ENCODE peak calls at places on chromosomes 13 and 19, in nine cellular contexts. One of them, this sample, is unnamed.

GRCh38 chr13:23558675-23559536 is 11.3 kb upstream of the TNFRSF19 start:
- DNase-seq in CD8-positive, alpha-beta T cell: no peak
- DNase-seq in astrocyte of the spinal cord: peak
- DNase-seq in NB4: peak
- DNase-seq in Peyer's patch: no peak
- DNase-seq in foreskin fibroblast: peak
- DNase-seq in cardiac muscle cell: peak
- DNase-seq in choroid plexus epithelial cell: peak
- DNase-seq in PC-9: peak
- DNase-seq in this sample: no peak

GRCh38 chr19:39470724-39471339 is 9.8 kb upstream of the TIMM50 start:
- DNase-seq in CD8-positive, alpha-beta T cell: no peak
- DNase-seq in astrocyte of the spinal cord: no peak
- DNase-seq in NB4: no peak
- DNase-seq in Peyer's patch: no peak
- DNase-seq in foreskin fibroblast: peak
- DNase-seq in cardiac muscle cell: no peak
- DNase-seq in choroid plexus epithelial cell: no peak
- DNase-seq in PC-9: no peak
- DNase-seq in this sample: no peak

GRCh38 chr13:72126424-72126823 is 259.4 kb upstream of the DACH1 start:
- DNase-seq in CD8-positive, alpha-beta T cell: no peak
- DNase-seq in astrocyte of the spinal cord: peak
- DNase-seq in NB4: no peak
- DNase-seq in Peyer's patch: no peak
- DNase-seq in foreskin fibroblast: peak
- DNase-seq in cardiac muscle cell: no peak
- DNase-seq in choroid plexus epithelial cell: no peak
- DNase-seq in PC-9: no peak
- DNase-seq in this sample: no peak

GRCh38 chr13:45682494-45683008 is 19.6 kb upstream of the CBY2 start:
- DNase-seq in CD8-positive, alpha-beta T cell: no peak
- DNase-seq in astrocyte of the spinal cord: no peak
- DNase-seq in NB4: no peak
- DNase-seq in Peyer's patch: no peak
- DNase-seq in foreskin fibroblast: no peak
- DNase-seq in cardiac muscle cell: no peak
- DNase-seq in choroid plexus epithelial cell: no peak
- DNase-seq in PC-9: no peak
- DNase-seq in this sample: no peak

GRCh38 chr13:50365683-50366391 is 350.6 kb downstream of the KCNRG start:
- DNase-seq in CD8-positive, alpha-beta T cell: no peak
- DNase-seq in astrocyte of the spinal cord: no peak
- DNase-seq in NB4: peak
- DNase-seq in Peyer's patch: no peak
- DNase-seq in foreskin fibroblast: peak
- DNase-seq in cardiac muscle cell: no peak
- DNase-seq in choroid plexus epithelial cell: peak
- DNase-seq in PC-9: peak
- DNase-seq in this sample: no peak

GRCh38 chr19:7973883-7974282 is 30.4 kb upstream of the TIMM44 start:
- DNase-seq in CD8-positive, alpha-beta T cell: no peak
- DNase-seq in astrocyte of the spinal cord: no peak
- DNase-seq in NB4: no peak
- DNase-seq in Peyer's patch: no peak
- DNase-seq in foreskin fibroblast: no peak
- DNase-seq in cardiac muscle cell: no peak
- DNase-seq in choroid plexus epithelial cell: no peak
- DNase-seq in PC-9: no peak
- DNase-seq in this sample: no peak

GRCh38 chr13:71806885-71807284 is 60.1 kb downstream of the DACH1 start:
- DNase-seq in CD8-positive, alpha-beta T cell: no peak
- DNase-seq in astrocyte of the spinal cord: no peak
- DNase-seq in NB4: peak
- DNase-seq in Peyer's patch: no peak
- DNase-seq in foreskin fibroblast: no peak
- DNase-seq in cardiac muscle cell: no peak
- DNase-seq in choroid plexus epithelial cell: no peak
- DNase-seq in PC-9: no peak
- DNase-seq in this sample: no peak

GRCh38 chr19:48618278-48618915 is 581 bp downstream of the RPL18 start:
- DNase-seq in CD8-positive, alpha-beta T cell: no peak
- DNase-seq in astrocyte of the spinal cord: no peak
- DNase-seq in NB4: no peak
- DNase-seq in Peyer's patch: no peak
- DNase-seq in foreskin fibroblast: no peak
- DNase-seq in cardiac muscle cell: no peak
- DNase-seq in choroid plexus epithelial cell: no peak
- DNase-seq in PC-9: no peak
- DNase-seq in this sample: no peak

GRCh38 chr13:28753208-28753892 is 34.6 kb upstream of the SLC46A3 start:
- DNase-seq in CD8-positive, alpha-beta T cell: no peak
- DNase-seq in astrocyte of the spinal cord: peak
- DNase-seq in NB4: peak
- DNase-seq in Peyer's patch: no peak
- DNase-seq in foreskin fibroblast: peak
- DNase-seq in cardiac muscle cell: peak
- DNase-seq in choroid plexus epithelial cell: peak
- DNase-seq in PC-9: peak
- DNase-seq in this sample: no peak

GRCh38 chr13:30830638-30830965 is 75.5 kb upstream of the MEDAG start:
- DNase-seq in CD8-positive, alpha-beta T cell: no peak
- DNase-seq in astrocyte of the spinal cord: no peak
- DNase-seq in NB4: no peak
- DNase-seq in Peyer's patch: no peak
- DNase-seq in foreskin fibroblast: no peak
- DNase-seq in cardiac muscle cell: no peak
- DNase-seq in choroid plexus epithelial cell: no peak
- DNase-seq in PC-9: peak
- DNase-seq in this sample: no peak

GRCh38 chr13:49610176-49610575 is 18.1 kb upstream of the ARL11 start:
- DNase-seq in CD8-positive, alpha-beta T cell: no peak
- DNase-seq in astrocyte of the spinal cord: no peak
- DNase-seq in NB4: no peak
- DNase-seq in Peyer's patch: no peak
- DNase-seq in foreskin fibroblast: no peak
- DNase-seq in cardiac muscle cell: no peak
- DNase-seq in choroid plexus epithelial cell: no peak
- DNase-seq in PC-9: no peak
- DNase-seq in this sample: no peak

GRCh38 chr19:39499082-39499642 is 415 bp downstream of the DLL3 start:
- DNase-seq in CD8-positive, alpha-beta T cell: no peak
- DNase-seq in astrocyte of the spinal cord: no peak
- DNase-seq in NB4: no peak
- DNase-seq in Peyer's patch: no peak
- DNase-seq in foreskin fibroblast: peak
- DNase-seq in cardiac muscle cell: peak
- DNase-seq in choroid plexus epithelial cell: peak
- DNase-seq in PC-9: no peak
- DNase-seq in this sample: no peak

GRCh38 chr19:34984287-34984686 is 15.8 kb upstream of the GRAMD1A start:
- DNase-seq in CD8-positive, alpha-beta T cell: no peak
- DNase-seq in astrocyte of the spinal cord: no peak
- DNase-seq in NB4: no peak
- DNase-seq in Peyer's patch: no peak
- DNase-seq in foreskin fibroblast: no peak
- DNase-seq in cardiac muscle cell: no peak
- DNase-seq in choroid plexus epithelial cell: no peak
- DNase-seq in PC-9: no peak
- DNase-seq in this sample: no peak

GRCh38 chr19:16315825-16316505 is 8.7 kb upstream of the KLF2 start:
- DNase-seq in CD8-positive, alpha-beta T cell: no peak
- DNase-seq in astrocyte of the spinal cord: peak
- DNase-seq in NB4: peak
- DNase-seq in Peyer's patch: no peak
- DNase-seq in foreskin fibroblast: peak
- DNase-seq in cardiac muscle cell: peak
- DNase-seq in choroid plexus epithelial cell: peak
- DNase-seq in PC-9: no peak
- DNase-seq in this sample: no peak

GRCh38 chr13:35014606-35015005 is 72.5 kb downstream of the NBEA start:
- DNase-seq in CD8-positive, alpha-beta T cell: no peak
- DNase-seq in astrocyte of the spinal cord: no peak
- DNase-seq in NB4: no peak
- DNase-seq in Peyer's patch: no peak
- DNase-seq in foreskin fibroblast: no peak
- DNase-seq in cardiac muscle cell: no peak
- DNase-seq in choroid plexus epithelial cell: no peak
- DNase-seq in PC-9: no peak
- DNase-seq in this sample: no peak

GRCh38 chr13:86572115-86572514 is 772.9 kb upstream of the SLITRK6 start:
- DNase-seq in CD8-positive, alpha-beta T cell: no peak
- DNase-seq in astrocyte of the spinal cord: peak
- DNase-seq in NB4: peak
- DNase-seq in Peyer's patch: no peak
- DNase-seq in foreskin fibroblast: no peak
- DNase-seq in cardiac muscle cell: peak
- DNase-seq in choroid plexus epithelial cell: peak
- DNase-seq in PC-9: no peak
- DNase-seq in this sample: no peak

GRCh38 chr13:29402168-29402621 is 193.3 kb downstream of the SLC7A1 start:
- DNase-seq in CD8-positive, alpha-beta T cell: no peak
- DNase-seq in astrocyte of the spinal cord: peak
- DNase-seq in NB4: no peak
- DNase-seq in Peyer's patch: no peak
- DNase-seq in foreskin fibroblast: no peak
- DNase-seq in cardiac muscle cell: peak
- DNase-seq in choroid plexus epithelial cell: peak
- DNase-seq in PC-9: no peak
- DNase-seq in this sample: no peak

GRCh38 chr19:1707240-1707639 is 46.1 kb upstream of the ONECUT3 start:
- DNase-seq in CD8-positive, alpha-beta T cell: no peak
- DNase-seq in astrocyte of the spinal cord: no peak
- DNase-seq in NB4: no peak
- DNase-seq in Peyer's patch: no peak
- DNase-seq in foreskin fibroblast: no peak
- DNase-seq in cardiac muscle cell: no peak
- DNase-seq in choroid plexus epithelial cell: no peak
- DNase-seq in PC-9: no peak
- DNase-seq in this sample: no peak

GRCh38 chr13:44266305-44266704 is 107.3 kb upstream of the SERP2 start:
- DNase-seq in CD8-positive, alpha-beta T cell: no peak
- DNase-seq in astrocyte of the spinal cord: no peak
- DNase-seq in NB4: no peak
- DNase-seq in Peyer's patch: no peak
- DNase-seq in foreskin fibroblast: no peak
- DNase-seq in cardiac muscle cell: no peak
- DNase-seq in choroid plexus epithelial cell: no peak
- DNase-seq in PC-9: no peak
- DNase-seq in this sample: no peak
- TF ChIP-seq CTCF in CD8-positive, alpha-beta T cell: no peak
- TF ChIP-seq CTCF in astrocyte of the spinal cord: no peak
- TF ChIP-seq CTCF in NB4: no peak
- TF ChIP-seq CTCF in Peyer's patch: no peak
- TF ChIP-seq CTCF in foreskin fibroblast: no peak
- TF ChIP-seq CTCF in cardiac muscle cell: no peak
- TF ChIP-seq CTCF in choroid plexus epithelial cell: no peak
- TF ChIP-seq CTCF in PC-9: no peak
- TF ChIP-seq CTCF in this sample: no peak

GRCh38 chr13:113273856-113274590 is 23.0 kb upstream of the LAMP1 start:
- DNase-seq in CD8-positive, alpha-beta T cell: no peak
- DNase-seq in astrocyte of the spinal cord: peak
- DNase-seq in NB4: peak
- DNase-seq in Peyer's patch: no peak
- DNase-seq in foreskin fibroblast: peak
- DNase-seq in cardiac muscle cell: peak
- DNase-seq in choroid plexus epithelial cell: peak
- DNase-seq in PC-9: no peak
- DNase-seq in this sample: no peak

GRCh38 chr13:113272791-113273190 is 24.2 kb upstream of the LAMP1 start:
- DNase-seq in CD8-positive, alpha-beta T cell: no peak
- DNase-seq in astrocyte of the spinal cord: no peak
- DNase-seq in NB4: no peak
- DNase-seq in Peyer's patch: no peak
- DNase-seq in foreskin fibroblast: no peak
- DNase-seq in cardiac muscle cell: no peak
- DNase-seq in choroid plexus epithelial cell: no peak
- DNase-seq in PC-9: no peak
- DNase-seq in this sample: no peak

DNA sequence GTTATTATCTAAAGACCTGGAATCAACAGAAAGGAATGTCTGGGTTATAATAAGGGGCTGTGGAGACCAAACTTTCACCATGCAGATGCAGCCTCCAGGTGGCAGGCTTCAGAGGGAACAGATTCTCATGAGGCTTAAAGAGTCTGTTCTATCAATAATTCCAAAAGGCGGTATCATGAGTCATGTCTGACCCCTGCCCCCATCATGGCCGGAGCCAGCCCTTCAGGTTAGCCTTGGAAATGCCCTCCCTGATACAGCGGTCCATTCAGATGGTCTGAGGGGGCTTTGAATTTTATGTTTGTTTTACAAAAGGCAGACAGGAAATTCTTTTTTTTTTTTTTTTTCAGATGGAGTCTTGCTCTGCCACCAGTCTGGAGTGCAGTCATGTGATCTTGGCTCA is 21.7 kb upstream of the LAMP1 start:
- DNase-seq in CD8-positive, alpha-beta T cell: no peak
- DNase-seq in astrocyte of the spinal cord: peak
- DNase-seq in NB4: peak
- DNase-seq in Peyer's patch: peak
- DNase-seq in foreskin fibroblast: peak
- DNase-seq in cardiac muscle cell: peak
- DNase-seq in choroid plexus epithelial cell: peak
- DNase-seq in PC-9: peak
- DNase-seq in this sample: no peak
- TF ChIP-seq CTCF in CD8-positive, alpha-beta T cell: peak
- TF ChIP-seq CTCF in astrocyte of the spinal cord: peak
- TF ChIP-seq CTCF in NB4: peak
- TF ChIP-seq CTCF in Peyer's patch: peak
- TF ChIP-seq CTCF in foreskin fibroblast: peak
- TF ChIP-seq CTCF in cardiac muscle cell: peak
- TF ChIP-seq CTCF in choroid plexus epithelial cell: peak
- TF ChIP-seq CTCF in PC-9: peak
- TF ChIP-seq CTCF in this sample: no peak

GRCh38 chr19:52748336-52748950 is 13.6 kb upstream of the ZNF611 start:
- DNase-seq in CD8-positive, alpha-beta T cell: no peak
- DNase-seq in astrocyte of the spinal cord: peak
- DNase-seq in NB4: peak
- DNase-seq in Peyer's patch: no peak
- DNase-seq in foreskin fibroblast: peak
- DNase-seq in cardiac muscle cell: peak
- DNase-seq in choroid plexus epithelial cell: peak
- DNase-seq in PC-9: no peak
- DNase-seq in this sample: no peak
- TF ChIP-seq CTCF in CD8-positive, alpha-beta T cell: peak
- TF ChIP-seq CTCF in astrocyte of the spinal cord: no peak
- TF ChIP-seq CTCF in NB4: peak
- TF ChIP-seq CTCF in Peyer's patch: peak
- TF ChIP-seq CTCF in foreskin fibroblast: peak
- TF ChIP-seq CTCF in cardiac muscle cell: peak
- TF ChIP-seq CTCF in choroid plexus epithelial cell: peak
- TF ChIP-seq CTCF in PC-9: peak
- TF ChIP-seq CTCF in this sample: no peak

DNA sequence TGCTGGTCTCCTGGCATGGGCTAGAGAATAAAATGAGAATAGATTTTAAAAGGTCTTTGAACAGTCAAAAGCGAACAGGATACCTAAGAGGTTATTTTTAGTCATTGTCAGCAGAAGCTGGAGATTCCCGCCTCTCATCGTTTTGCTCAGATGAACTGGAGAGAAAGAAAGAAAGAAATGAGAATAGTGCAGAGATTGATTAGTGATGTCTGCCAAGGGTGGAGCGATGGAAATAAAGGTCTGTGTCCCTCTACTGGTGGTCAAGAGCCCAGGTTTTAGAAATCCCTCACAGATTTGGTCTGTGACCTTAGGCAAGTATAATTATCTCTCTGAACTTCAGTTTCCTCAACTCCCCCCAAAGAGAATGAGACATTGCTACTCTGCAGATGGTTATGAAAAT is 5.4 kb downstream of the NCAN start:
- DNase-seq in CD8-positive, alpha-beta T cell: no peak
- DNase-seq in astrocyte of the spinal cord: peak
- DNase-seq in NB4: peak
- DNase-seq in Peyer's patch: no peak
- DNase-seq in foreskin fibroblast: peak
- DNase-seq in cardiac muscle cell: no peak
- DNase-seq in choroid plexus epithelial cell: peak
- DNase-seq in PC-9: peak
- DNase-seq in this sample: no peak
- TF ChIP-seq CTCF in CD8-positive, alpha-beta T cell: no peak
- TF ChIP-seq CTCF in astrocyte of the spinal cord: peak
- TF ChIP-seq CTCF in NB4: no peak
- TF ChIP-seq CTCF in Peyer's patch: no peak
- TF ChIP-seq CTCF in foreskin fibroblast: no peak
- TF ChIP-seq CTCF in cardiac muscle cell: no peak
- TF ChIP-seq CTCF in choroid plexus epithelial cell: peak
- TF ChIP-seq CTCF in PC-9: peak
- TF ChIP-seq CTCF in this sample: no peak